ENCODE peak calls at places on chromosomes 3 and 15, in six cellular contexts. E is Caco-2, W is endodermal cell, K is heart right ventricle, C is psoas muscle, O is pancreas. H is an unnamed sample.

GRCh38 chr3:141779667-141780066 is 16.5 kb downstream of the GRK7 start:
- DNase-seq in W (no peak), O (no peak), E (no peak), C (no peak), K (no peak), H (no peak)

GRCh38 chr3:35448121-35448520 is 191.2 kb upstream of the ARPP21 start:
- DNase-seq in O (no peak), K (no peak), C (no peak), E (no peak), W (no peak), H (no peak)

GRCh38 chr3:53243785-53244184 is 12.0 kb downstream of the TKT start:
- DNase-seq in W (no peak), K (no peak), C (no peak), E (no peak), O (no peak), H (no peak)

GRCh38 chr3:148902173-148902791 is 37.2 kb downstream of the CPA3 start:
- DNase-seq in W (no peak), C (no peak), O (no peak), K (no peak), E (no peak), H (no peak)

GRCh38 chr3:159432721-159433300 is 555.8 kb upstream of the IL12A start:
- DNase-seq in W (no peak), E (no peak), C (no peak), O (no peak), K (no peak), H (no peak)

GRCh38 chr3:189727898-189728297 is 96.7 kb downstream of the TP63 start:
- DNase-seq in K (no peak), E (no peak), W (no peak), C (no peak), O (no peak), H (no peak)

GRCh38 chr3:61865466-61865865 is 304.1 kb downstream of the PTPRG start:
- DNase-seq in C (no peak), E (no peak), W (no peak), O (no peak), K (no peak), H (no peak)

GRCh38 chr3:38578551-38578950 is 70.9 kb downstream of the SCN5A start:
- DNase-seq in O (no peak), E (no peak), C (no peak), K (no peak), W (no peak), H (no peak)

GRCh38 chr15:42020713-42021273 is at the start of gene PLA2G4E:
- DNase-seq in C (no peak), O (no peak), K (no peak), W (no peak), E (no peak), H (no peak)

GRCh38 chr3:31793040-31793439 is 188.0 kb downstream of the OSBPL10 start:
- DNase-seq in W (no peak), E (no peak), C (no peak), O (no peak), K (peak), H (no peak)

GRCh38 chr15:81002254-81003022 is 1.7 kb downstream of the TLNRD1 start:
- DNase-seq in W (peak), K (peak), O (peak), C (peak), E (no peak), H (no peak)

GRCh38 chr3:113531826-113532697 is at the start of gene SIDT1:
- DNase-seq in C (no peak), W (peak), O (peak), E (no peak), K (no peak), H (peak)

GRCh38 chr15:61503383-61503969 is 274.4 kb upstream of the RORA start:
- DNase-seq in O (no peak), C (no peak), K (no peak), W (no peak), E (no peak), H (no peak)

GRCh38 chr3:25455316-25456232 is 27.5 kb downstream of the RARB start:
- DNase-seq in E (no peak), C (peak), K (peak), W (peak), O (no peak), H (no peak)

GRCh38 chr3:60917136-60917535 is 334.1 kb downstream of the FHIT start:
- DNase-seq in C (no peak), K (peak), O (peak), E (no peak), W (no peak), H (no peak)

GRCh38 chr3:75048650-75049049 is 434.2 kb upstream of the CNTN3 start:
- DNase-seq in E (no peak), C (no peak), O (no peak), K (no peak), W (no peak), H (no peak)

GRCh38 chr3:119643528-119643927 is 16.9 kb downstream of the POPDC2 start:
- DNase-seq in E (no peak), W (no peak), C (no peak), K (no peak), O (no peak), H (peak)

GRCh38 chr15:64738231-64739095 is 36.9 kb downstream of the RBPMS2 start:
- DNase-seq in K (no peak), E (no peak), O (no peak), C (no peak), W (no peak), H (no peak)

GRCh38 chr15:41730543-41730942 is 43.7 kb upstream of the MAPKBP1 start:
- DNase-seq in W (no peak), O (no peak), K (no peak), E (no peak), C (no peak), H (no peak)

GRCh38 chr3:112736802-112737566 is 96.0 kb upstream of the CCDC80 start:
- DNase-seq in E (no peak), C (no peak), O (no peak), W (no peak), K (no peak), H (no peak)

GRCh38 chr3:128068156-128068620 is 16.0 kb downstream of the SEC61A1 start:
- DNase-seq in K (no peak), C (no peak), O (no peak), E (no peak), W (peak), H (no peak)

GRCh38 chr3:160200328-160200727 is 24.9 kb upstream of the C3orf80 start:
- DNase-seq in K (no peak), O (no peak), W (no peak), E (no peak), C (no peak), H (no peak)

GRCh38 chr3:35422826-35423601 is 216.3 kb upstream of the ARPP21 start:
- DNase-seq in C (no peak), K (no peak), O (no peak), W (no peak), E (no peak), H (no peak)

GRCh38 chr3:11604139-11604895 is 39.4 kb downstream of the VGLL4 start:
- DNase-seq in E (no peak), W (no peak), K (no peak), C (no peak), O (no peak), H (no peak)

GRCh38 chr3:124576565-124577493 is 153.4 kb upstream of the UMPS start:
- DNase-seq in E (no peak), C (no peak), K (no peak), W (no peak), O (no peak), H (no peak)

GRCh38 chr3:155270485-155271342 is 22.8 kb downstream of the STRIT1 start:
- DNase-seq in W (peak), C (no peak), O (no peak), E (no peak), K (no peak), H (no peak)

GRCh38 chr3:156497326-156497725 is 57.6 kb downstream of the SSR3 start:
- DNase-seq in K (no peak), C (no peak), W (no peak), E (no peak), O (no peak), H (no peak)

GRCh38 chr3:153163349-153164008 is 1.5 kb downstream of the RAP2B start:
- DNase-seq in W (no peak), E (no peak), K (peak), C (no peak), O (no peak), H (no peak)

GRCh38 chr3:173221010-173221409 is 80.0 kb upstream of the SPATA16 start:
- DNase-seq in C (no peak), E (no peak), O (no peak), K (no peak), W (peak), H (no peak)

GRCh38 chr3:72335458-72336050 is 512.7 kb downstream of the SHQ1 start:
- DNase-seq in C (no peak), E (no peak), W (no peak), K (no peak), O (no peak), H (no peak)

GRCh38 chr15:88983861-88984429 is 70.8 kb upstream of the MFGE8 start:
- DNase-seq in W (no peak), E (no peak), O (no peak), K (no peak), C (no peak), H (no peak)

GRCh38 chr3:6585360-6585759 is 275.6 kb upstream of the GRM7 start:
- DNase-seq in O (no peak), K (no peak), W (no peak), C (no peak), E (no peak), H (no peak)

GRCh38 chr3:147360936-147361670 is 45.2 kb downstream of the ZIC4 start:
- DNase-seq in W (peak), C (no peak), E (no peak), K (no peak), O (no peak), H (no peak)

GRCh38 chr15:62912808-62913207 is 129.7 kb upstream of the TPM1 start:
- DNase-seq in W (peak), O (no peak), C (no peak), K (no peak), E (no peak), H (no peak)

DNA sequence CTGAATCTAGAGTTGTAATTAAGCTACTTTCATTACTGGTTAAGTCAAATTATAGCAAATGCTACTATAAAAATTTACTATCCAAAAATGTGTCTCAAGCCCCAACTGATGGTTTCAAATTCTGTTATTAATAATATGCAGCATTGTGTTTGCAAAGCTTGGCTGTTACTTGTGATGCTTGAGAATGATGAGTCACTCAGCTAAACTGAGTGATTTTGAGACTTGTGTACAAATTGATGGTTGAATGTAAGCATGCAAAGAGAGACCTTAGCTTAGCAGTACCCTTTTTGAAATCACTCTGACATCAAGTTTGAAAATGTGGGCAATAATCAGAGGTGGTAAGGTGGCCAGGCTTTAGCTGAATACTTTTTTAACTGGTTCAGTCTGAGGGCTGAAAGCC is 27.6 kb downstream of the OPA1 start:
- DNase-seq in E (no peak), W (no peak), K (no peak), C (no peak), O (no peak), H (no peak)
- H3K4me3 ChIP-seq in E (no peak), W (no peak), K (no peak), C (no peak), O (no peak), H (no peak)

GRCh38 chr3:170038434-170039110 is 777 bp downstream of the GPR160 start:
- DNase-seq in O (peak), W (peak), C (no peak), K (no peak), E (peak), H (no peak)
- TF ChIP-seq CTCF in O (no peak), W (peak), C (no peak), K (peak), E (peak), H (peak)

GRCh38 chr15:52651868-52652267 is 27.3 kb downstream of the ATOSA start:
- DNase-seq in O (no peak), W (peak), K (peak), C (peak), E (no peak), H (peak)
- H3K4me3 ChIP-seq in O (no peak), W (no peak), K (no peak), C (peak), E (no peak), H (peak)

GRCh38 chr3:84974347-84974746 is 15.6 kb downstream of the CADM2 start:
- DNase-seq in O (no peak), K (no peak), W (no peak), E (no peak), C (no peak), H (no peak)
- TF ChIP-seq CTCF in O (no peak), K (no peak), W (peak), E (no peak), C (peak), H (peak)

DNA sequence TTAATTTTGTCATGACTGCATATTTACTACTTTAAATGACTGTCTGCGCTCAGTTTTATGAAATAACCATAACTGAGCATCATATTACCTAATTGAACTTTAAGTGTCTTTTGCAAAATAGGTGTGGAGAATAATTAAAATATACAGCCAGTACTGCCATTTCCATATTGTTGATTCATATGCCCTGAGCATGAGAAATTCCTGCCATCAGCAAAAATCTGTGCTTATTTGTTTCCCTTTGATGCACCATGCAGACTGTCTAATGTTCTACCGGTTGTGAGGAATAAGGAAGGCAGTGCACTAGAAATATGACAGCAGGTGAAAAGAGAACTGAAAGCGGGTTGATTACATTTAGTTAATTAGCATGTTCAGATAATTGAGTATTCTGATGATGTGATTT is 229.3 kb upstream of the AZI2 start:
- DNase-seq in O (no peak), C (no peak), E (no peak), K (no peak), W (no peak), H (no peak)
- H3K4me3 ChIP-seq in O (no peak), C (no peak), E (no peak), K (no peak), W (no peak), H (no peak)

GRCh38 chr3:151314593-151314992 is 2.0 kb downstream of the GPR87 start:
- DNase-seq in E (no peak), O (no peak), C (no peak), K (no peak), W (peak), H (no peak)

GRCh38 chr3:151316267-151316991 is at the start of gene GPR87:
- DNase-seq in K (no peak), O (no peak), E (no peak), W (peak), C (no peak), H (peak)

GRCh38 chr3:151315846-151316245 is 774 bp downstream of the GPR87 start:
- DNase-seq in O (no peak), K (no peak), C (no peak), E (no peak), W (no peak), H (no peak)

GRCh38 chr3:151314132-151314531 is 2.5 kb downstream of the GPR87 start:
- DNase-seq in C (no peak), K (no peak), E (no peak), O (no peak), W (no peak), H (no peak)

GRCh38 chr3:151315136-151315535 is 1.5 kb downstream of the GPR87 start:
- DNase-seq in K (no peak), W (no peak), C (no peak), O (no peak), E (no peak), H (no peak)
- TF ChIP-seq CTCF in K (no peak), W (no peak), C (no peak), O (no peak), E (no peak), H (no peak)

GRCh38 chr15:58471341-58471740 is 39.5 kb downstream of the LIPC start:
- DNase-seq in C (no peak), E (no peak), K (no peak), W (no peak), O (no peak), H (no peak)
- H3K4me3 ChIP-seq in C (no peak), E (no peak), K (no peak), W (no peak), O (no peak), H (no peak)